ENCODE peak calls at places on chromosomes 6 and 20, in eight cellular contexts. F is GM23248; C is upper lobe of left lung; Q is psoas muscle; H is lower lobe of right lung; P is heart left ventricle; B is naive thymus-derived CD4-positive, alpha-beta T cell; W is PC-3. L is an unnamed sample.

GRCh38 chr6:111646034-111646433 is 40.4 kb upstream of the TRAF3IP2 start:
- DNase-seq in W (no peak), Q (no peak), C (no peak), F (no peak), H (no peak), P (no peak), B (no peak), L (no peak)

GRCh38 chr6:1763411-1763810 is 153.7 kb downstream of the FOXC1 start:
- DNase-seq in B (no peak), Q (no peak), C (no peak), W (peak; percentile 84), F (no peak), H (no peak), P (no peak), L (no peak)

GRCh38 chr20:57473246-57474042 is 51.5 kb downstream of the CTCFL start:
- DNase-seq in P (no peak), F (no peak), B (no peak), W (no peak), H (peak; percentile 66), C (peak; percentile 76), Q (no peak), L (no peak)

GRCh38 chr6:3389390-3390167 is 67.3 kb downstream of the SLC22A23 start:
- DNase-seq in C (no peak), P (no peak), W (no peak), F (peak; percentile 95), H (no peak), Q (peak; percentile 71), B (no peak), L (peak; percentile 71)

GRCh38 chr20:57947421-57948176 is 237.8 kb upstream of the PMEPA1 start:
- DNase-seq in F (peak; percentile 92), C (no peak), H (no peak), P (peak; percentile 46), W (no peak), Q (no peak), B (no peak), L (no peak)

GRCh38 chr20:53786445-53787267 is 193.0 kb upstream of the ZNF217 start:
- DNase-seq in F (peak; percentile 13), P (no peak), W (peak; percentile 71), H (no peak), C (no peak), B (no peak), Q (no peak), L (no peak)

GRCh38 chr20:905999-906520 is 10.1 kb downstream of the ANGPT4 start:
- DNase-seq in H (no peak), P (no peak), Q (no peak), W (no peak), B (no peak), F (no peak), C (no peak), L (no peak)

GRCh38 chr20:63977392-63978276 is 1.8 kb downstream of the SAMD10 start:
- DNase-seq in W (peak; percentile 51), F (peak; percentile 64), Q (no peak), B (no peak), C (no peak), H (no peak), P (peak; percentile 19), L (no peak)

GRCh38 chr6:11317885-11318771 is 85.7 kb upstream of the NEDD9 start:
- DNase-seq in H (peak; percentile 59), W (peak; percentile 98), C (peak; percentile 74), F (peak; percentile 99), B (peak; percentile 4), Q (peak; percentile 40), P (peak; percentile 44), L (peak; percentile 64)

GRCh38 chr20:60629206-60629605 is 622.9 kb upstream of the CDH4 start:
- DNase-seq in H (no peak), C (no peak), B (no peak), Q (no peak), W (no peak), P (no peak), F (no peak), L (no peak)

GRCh38 chr6:144264270-144265060 is 20.7 kb upstream of the UTRN start:
- DNase-seq in W (peak; percentile 92), Q (no peak), B (no peak), H (no peak), C (peak; percentile 49), P (no peak), F (peak; percentile 95), L (no peak)

GRCh38 chr6:126040826-126041225 is 54.5 kb downstream of the TRMT11 start:
- DNase-seq in P (no peak), F (peak; percentile 84), H (no peak), C (peak; percentile 74), W (peak; percentile 75), Q (no peak), B (no peak), L (no peak)

GRCh38 chr6:147654103-147654845 is 145.8 kb downstream of the SAMD5 start:
- DNase-seq in P (no peak), B (no peak), W (no peak), H (no peak), F (no peak), Q (no peak), C (no peak), L (no peak)

GRCh38 chr6:162343902-162344226 is 383.7 kb downstream of the PRKN start:
- DNase-seq in B (no peak), C (no peak), H (no peak), F (peak; percentile 69), W (no peak), Q (no peak), P (no peak), L (no peak)

GRCh38 chr20:34579191-34579661 is 20.7 kb downstream of the MAP1LC3A start:
- DNase-seq in P (peak; percentile 51), F (peak; percentile 95), W (peak; percentile 93), Q (peak; percentile 47), C (no peak), H (no peak), B (no peak), L (peak; percentile 82)

GRCh38 chr6:90238663-90239542 is 57.7 kb downstream of the BACH2 start:
- DNase-seq in W (no peak), Q (no peak), B (peak; percentile 56), C (no peak), F (no peak), H (no peak), P (no peak), L (no peak)

GRCh38 chr20:29349836-29350235 is 1907.6 kb upstream of the DEFB115 start:
- DNase-seq in B (no peak), Q (no peak), F (no peak), C (no peak), W (no peak), P (no peak), H (no peak), L (no peak)
- H3K9me3 ChIP-seq in B (peaks cover 3% of the 10 kb centered on the region), Q (no peaks in the 10 kb centered on the region), F (no peaks in the 10 kb centered on the region), C (no peaks in the 10 kb centered on the region), W (no peaks in the 10 kb centered on the region), P (no peaks in the 10 kb centered on the region), H (no peaks in the 10 kb centered on the region), L (no peaks in the 10 kb centered on the region)

DNA sequence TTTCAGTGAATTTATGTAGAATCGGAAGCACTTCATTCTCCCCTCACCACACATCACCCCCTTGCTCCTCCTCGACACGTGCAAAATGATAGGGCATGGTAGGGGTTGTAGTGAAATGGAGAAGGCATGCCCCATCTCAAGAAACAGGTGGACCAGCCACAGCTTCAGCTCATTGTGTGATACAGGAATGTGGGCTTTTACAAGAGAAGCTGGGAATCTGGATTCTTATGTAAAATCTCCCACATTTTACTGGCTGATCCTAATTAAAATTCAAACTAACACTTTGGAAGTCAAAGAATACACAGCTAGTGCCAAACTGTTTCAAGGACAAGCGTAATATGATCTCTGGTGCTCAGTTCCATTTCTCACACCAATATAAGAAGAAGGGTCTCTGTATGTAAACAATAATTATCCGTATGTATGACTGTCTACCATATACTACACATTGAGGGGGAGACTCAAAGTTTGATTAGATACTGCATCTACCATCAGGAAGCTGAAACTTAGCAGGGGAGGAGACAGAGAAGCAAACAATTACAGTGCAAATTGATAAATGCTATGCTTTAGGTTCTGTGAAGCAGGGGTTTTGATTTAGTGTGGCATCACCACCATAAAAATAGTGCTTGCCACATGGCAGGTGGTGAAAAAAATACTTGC is 24.3 kb upstream of the KIAA0408 start:
- DNase-seq in H (no peak), F (peak; percentile 2), B (no peak), Q (no peak), C (no peak), P (no peak), W (no peak), L (no peak)
- H3K4me3 ChIP-seq in H (peak overlapping the region; percentile 17), F (peak overlapping the region; percentile 67), B (peak overlapping the region; percentile 38), Q (peak overlapping the region; percentile 26), C (no peak overlapping the region), P (no peak overlapping the region), W (peak overlapping the region; percentile 50), L (no peak overlapping the region)

GRCh38 chr6:54026652-54027400 is 84.4 kb upstream of the MLIP start:
- DNase-seq in B (no peak), P (no peak), C (no peak), F (no peak), W (no peak), Q (no peak), H (no peak), L (no peak)

GRCh38 chr6:54029187-54029586 is 82.1 kb upstream of the MLIP start:
- DNase-seq in B (no peak), W (no peak), P (no peak), C (no peak), Q (no peak), H (no peak), F (no peak), L (no peak)

DNA sequence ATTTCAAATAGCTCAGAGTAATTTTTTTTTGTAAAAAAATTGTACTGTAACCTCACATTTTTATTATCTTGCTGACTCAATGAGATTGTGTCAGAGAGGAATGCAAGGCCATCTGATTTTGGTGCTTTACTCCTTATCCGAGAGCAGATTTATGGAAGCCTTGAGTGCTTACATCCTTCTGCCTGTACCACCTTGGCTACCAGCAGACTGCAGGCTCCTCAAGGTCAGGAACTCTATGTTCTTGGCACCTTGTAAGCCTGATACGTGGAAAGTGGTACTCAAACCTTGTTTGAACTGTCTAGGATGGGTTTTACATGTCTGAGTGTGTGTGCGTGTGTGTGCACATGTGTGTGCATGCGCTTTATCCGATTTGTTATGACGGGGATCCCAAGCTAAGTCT is 80.0 kb upstream of the MLIP start:
- DNase-seq in B (no peak), H (no peak), P (no peak), C (no peak), Q (no peak), F (no peak), W (no peak), L (no peak)
- H3K4me1 ChIP-seq in B (no peaks in the 10 kb centered on the region), H (no peaks in the 10 kb centered on the region), P (peaks cover 35% of the 10 kb centered on the region), C (no peaks in the 10 kb centered on the region), Q (peaks cover 68% of the 10 kb centered on the region), F (no peaks in the 10 kb centered on the region), W (no peaks in the 10 kb centered on the region), L (peaks cover 3% of the 10 kb centered on the region)

GRCh38 chr20:49292010-49292409 is 14.2 kb upstream of the ZNFX1 start:
- DNase-seq in Q (no peak), W (no peak), B (no peak), F (no peak), C (no peak), H (no peak), P (no peak), L (no peak)
- H3K9me3 ChIP-seq in Q (peaks cover 6% of the 10 kb centered on the region), W (peaks cover 1% of the 10 kb centered on the region), B (peaks cover 25% of the 10 kb centered on the region), F (no peaks in the 10 kb centered on the region), C (peaks cover 8% of the 10 kb centered on the region), H (peaks cover 3% of the 10 kb centered on the region), P (peaks cover 8% of the 10 kb centered on the region), L (peaks cover 2% of the 10 kb centered on the region)